ENCODE peak calls at places on chromosomes 6 and 20, in six cellular contexts. J is mesenchymal stem cell, N is neuronal stem cell, T is H9, U is trophoblast cell, V is H1. M is an unnamed sample.

GRCh38 chr20:17765017-17765416 is 65.3 kb downstream of the BANF2 start:
- DNase-seq in V (no peak), N (no peak), U (no peak), J (no peak), T (no peak), M (no peak)

GRCh38 chr20:48741669-48742068 is 86.1 kb downstream of the PREX1 start:
- DNase-seq in U (no peak), T (no peak), J (no peak), N (no peak), V (no peak), M (no peak)

GRCh38 chr6:10141756-10142443 is 273.0 kb downstream of the TFAP2A start:
- DNase-seq in V (no peak), T (no peak), J (no peak), N (no peak), U (no peak), M (no peak)

GRCh38 chr20:34199183-34199582 is 42.0 kb upstream of the ASIP start:
- DNase-seq in V (no peak), J (no peak), N (no peak), T (no peak), U (no peak), M (no peak)

GRCh38 chr6:41416165-41416837 is 80.9 kb downstream of the NCR2 start:
- DNase-seq in V (no peak), T (no peak), J (no peak), U (no peak), N (no peak), M (no peak)

GRCh38 chr6:165776699-165777098 is 113.7 kb upstream of the PDE10A start:
- DNase-seq in T (no peak), J (no peak), U (peak; percentile 48), N (no peak), V (no peak), M (no peak)

GRCh38 chr6:41571066-41571780 is 25.0 kb downstream of the FOXP4 start:
- DNase-seq in J (no peak), V (no peak), N (no peak), U (no peak), T (no peak), M (no peak)

GRCh38 chr6:143299253-143300166 is 151.0 kb downstream of the ADAT2 start:
- DNase-seq in U (no peak), N (no peak), T (no peak), J (no peak), V (no peak), M (no peak)

GRCh38 chr6:157774153-157775135 is 48.6 kb upstream of the SNX9 start:
- DNase-seq in U (no peak), N (no peak), T (peak; percentile 60), V (no peak), J (no peak), M (no peak)

GRCh38 chr6:75205776-75206334 is at the start of gene COL12A1:
- DNase-seq in V (no peak), N (peak; percentile 70), T (peak; percentile 78), J (peak; percentile 98), U (peak; percentile 93), M (peak; percentile 100)

GRCh38 chr6:98875375-98875774 is 41.0 kb downstream of the POU3F2 start:
- DNase-seq in U (no peak), T (no peak), V (no peak), J (no peak), N (no peak), M (no peak)

GRCh38 chr20:62219992-62220665 is at the start of gene HRH3:
- DNase-seq in N (peak; percentile 78), V (no peak), J (peak; percentile 25), U (no peak), T (peak; percentile 82), M (no peak)

GRCh38 chr20:32333988-32334885 is 23.9 kb upstream of the ASXL1 start:
- DNase-seq in N (no peak), U (peak; percentile 57), J (no peak), V (no peak), T (no peak), M (no peak)

GRCh38 chr20:32397567-32398084 is 39.5 kb downstream of the ASXL1 start:
- DNase-seq in U (no peak), J (no peak), T (no peak), N (no peak), V (no peak), M (no peak)

GRCh38 chr6:34067814-34068213 is 78.1 kb downstream of the GRM4 start:
- DNase-seq in T (peak; percentile 50), U (no peak), V (no peak), N (no peak), J (no peak), M (no peak)

GRCh38 chr6:88008411-88008810 is 39.2 kb upstream of the SPACA1 start:
- DNase-seq in U (no peak), N (no peak), J (no peak), T (no peak), V (no peak), M (no peak)

GRCh38 chr6:89146748-89147715 is 1.2 kb downstream of the PM20D2 start:
- DNase-seq in U (no peak), J (peak; percentile 54), T (peak; percentile 58), V (no peak), N (peak; percentile 20), M (peak; percentile 65)

GRCh38 chr20:57498425-57499400 is 26.2 kb downstream of the CTCFL start:
- DNase-seq in U (no peak), N (no peak), T (peak; percentile 72), V (no peak), J (peak; percentile 16), M (peak; percentile 7)

GRCh38 chr6:158376650-158377081 is 64.4 kb downstream of the TULP4 start:
- DNase-seq in T (no peak), V (no peak), U (peak; percentile 37), J (no peak), N (no peak), M (peak; percentile 89)

GRCh38 chr20:35226775-35227681 is 538 bp downstream of the MMP24 start:
- DNase-seq in V (no peak), J (peak; percentile 56), U (peak; percentile 27), T (peak; percentile 74), N (peak; percentile 72), M (peak; percentile 34)

GRCh38 chr20:35223941-35224340 is 2.5 kb upstream of the MMP24 start:
- DNase-seq in V (no peak), U (no peak), J (no peak), N (no peak), T (no peak), M (no peak)

GRCh38 chr20:35224536-35224935 is 2.0 kb upstream of the MMP24 start:
- DNase-seq in T (no peak), N (no peak), J (no peak), V (no peak), U (no peak), M (no peak)

GRCh38 chr20:35226126-35226774 is at the start of gene MMP24:
- DNase-seq in J (no peak), N (no peak), T (peak; percentile 46), V (no peak), U (no peak), M (no peak)

DNA sequence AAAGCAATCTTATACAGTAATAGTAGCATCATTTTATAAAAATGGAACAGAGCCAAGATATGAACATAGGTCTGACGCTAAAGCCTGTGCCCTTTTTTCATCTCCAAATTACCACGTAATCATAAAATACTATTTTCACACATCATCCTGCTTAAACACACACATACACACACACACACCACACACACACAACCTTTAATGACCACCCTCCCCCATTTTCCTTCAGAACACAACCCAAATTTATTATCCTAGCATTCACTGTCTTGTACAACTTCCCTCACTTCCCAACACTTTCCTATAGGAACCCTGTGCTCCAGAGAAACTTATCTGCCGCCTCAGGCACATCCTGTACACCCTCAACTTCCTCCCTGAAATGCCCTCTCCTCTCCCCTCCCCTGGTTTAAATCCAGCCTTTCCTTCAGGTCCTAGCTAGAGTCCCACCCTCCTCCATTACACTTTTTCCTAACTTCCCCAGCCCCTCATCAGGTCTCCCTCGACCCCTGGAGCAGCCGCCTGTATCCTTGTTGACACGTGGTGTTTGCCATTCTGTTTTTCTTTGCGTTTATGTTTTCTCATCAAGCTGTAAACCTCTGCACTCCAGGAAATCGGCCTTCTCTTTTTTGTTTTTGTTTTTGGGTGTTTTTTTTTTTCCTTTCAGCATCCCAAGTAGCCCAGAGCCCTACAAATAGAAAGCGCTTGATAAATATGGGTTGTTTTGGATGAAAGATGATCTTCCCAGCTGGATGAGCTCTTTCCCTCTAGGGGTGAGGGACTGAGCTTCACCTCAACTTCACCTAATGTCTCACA is 968 bp upstream of the MMP24 start:
- DNase-seq in U (no peak), N (no peak), T (no peak), J (no peak), V (no peak), M (no peak)
- H3K14ac ChIP-seq in U (no peak overlapping the region), N (no peak overlapping the region), T (no peak overlapping the region), J (no peak overlapping the region), V (no peak overlapping the region), M (no peak overlapping the region)

DNA sequence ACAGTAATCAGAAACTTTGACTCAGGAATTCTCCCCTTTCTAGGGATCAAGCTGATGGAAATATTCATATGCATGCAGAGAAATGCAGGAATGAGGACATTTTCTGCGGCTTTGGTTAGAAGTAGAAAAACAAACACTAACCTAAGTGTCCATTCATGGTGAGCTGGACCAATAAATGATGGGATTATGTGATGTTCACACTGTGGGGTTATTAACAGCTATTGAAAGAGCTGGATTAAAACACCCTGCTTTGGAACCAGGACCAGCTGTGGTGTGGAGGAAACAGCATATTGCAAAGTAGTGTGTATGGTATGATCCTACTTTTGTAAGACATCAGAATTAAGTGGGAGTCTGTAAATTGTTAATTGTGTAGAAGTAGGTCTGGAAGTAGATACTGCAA is 143.0 kb downstream of the SYCP2 start:
- DNase-seq in N (no peak), U (no peak), V (no peak), T (no peak), J (no peak), M (no peak)
- H3K14ac ChIP-seq in N (no peak overlapping the region), U (no peak overlapping the region), V (no peak overlapping the region), T (no peak overlapping the region), J (no peak overlapping the region), M (no peak overlapping the region)

GRCh38 chr6:30556714-30556963 is 350 bp upstream of the GNL1 start:
- DNase-seq in V (peak; percentile 73), T (peak; percentile 93), J (no peak), U (no peak), N (no peak), M (no peak)

GRCh38 chr6:30556006-30556713 is at the start of gene GNL1:
- DNase-seq in V (peak; percentile 90), T (peak; percentile 97), U (peak; percentile 97), J (peak; percentile 93), N (peak; percentile 86), M (peak; percentile 85)

GRCh38 chr6:30554404-30554803 is 1.9 kb downstream of the GNL1 start:
- DNase-seq in U (no peak), N (no peak), V (no peak), T (no peak), J (no peak), M (no peak)

GRCh38 chr6:30554962-30555361 is 1.3 kb downstream of the GNL1 start:
- DNase-seq in V (no peak), U (no peak), N (no peak), J (no peak), T (no peak), M (peak; percentile 5)

GRCh38 chr6:30555428-30556005 is 772 bp downstream of the GNL1 start:
- DNase-seq in V (no peak), J (peak; percentile 71), T (peak; percentile 69), N (no peak), U (no peak), M (peak; percentile 23)
- H3K14ac ChIP-seq in V (no peak overlapping the region), J (peak overlapping the region; percentile 95), T (no peak overlapping the region), N (no peak overlapping the region), U (peak overlapping the region; percentile 96), M (peak overlapping the region; percentile 84)

DNA sequence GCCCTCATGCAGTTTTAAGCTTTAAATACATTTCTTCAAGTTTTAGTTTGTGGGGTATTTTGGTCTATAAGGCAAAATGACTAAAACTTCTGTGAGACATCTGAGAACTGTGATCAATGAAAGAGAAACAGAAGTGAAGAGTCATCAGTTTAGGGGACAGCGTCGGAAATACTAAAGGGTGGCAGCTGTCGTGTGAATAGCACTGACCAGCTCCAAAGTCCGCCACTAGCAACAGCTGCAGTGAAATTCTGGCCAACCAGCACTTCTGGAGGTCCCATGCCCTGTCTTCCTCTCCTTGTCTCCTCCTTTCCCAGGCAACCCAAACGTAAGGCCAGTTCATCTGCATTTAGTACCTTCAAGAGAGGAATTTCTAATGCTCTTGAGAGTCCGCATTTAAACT is 87.5 kb downstream of the DACT2 start:
- DNase-seq in T (no peak), J (no peak), N (no peak), V (no peak), U (no peak), M (no peak)
- H3K14ac ChIP-seq in T (no peak overlapping the region), J (no peak overlapping the region), N (no peak overlapping the region), V (no peak overlapping the region), U (no peak overlapping the region), M (no peak overlapping the region)